ENCODE peak calls at places on chromosomes 7 and 10, in eight cellular contexts. One of them, this sample, is unnamed.

GRCh38 chr7:111789880-111790279 is 227.6 kb upstream of the IMMP2L start:
- DNase-seq in ascending aorta: no peak
- DNase-seq in psoas muscle: no peak
- DNase-seq in astrocyte of the spinal cord: peak; percentile 15
- DNase-seq in bronchial epithelial cell: no peak
- DNase-seq in adrenal gland: no peak
- DNase-seq in CD8-positive, alpha-beta T cell: no peak
- DNase-seq in lower leg skin: no peak
- DNase-seq in this sample: no peak

GRCh38 chr7:81029523-81029922 is 110.7 kb upstream of the SEMA3C start:
- DNase-seq in astrocyte of the spinal cord: no peak
- DNase-seq in CD8-positive, alpha-beta T cell: no peak
- DNase-seq in adrenal gland: no peak
- DNase-seq in bronchial epithelial cell: no peak
- DNase-seq in lower leg skin: no peak
- DNase-seq in ascending aorta: no peak
- DNase-seq in psoas muscle: no peak
- DNase-seq in this sample: no peak

GRCh38 chr10:108323274-108323798 is 1158.8 kb upstream of the SORCS1 start:
- DNase-seq in ascending aorta: no peak
- DNase-seq in bronchial epithelial cell: peak; percentile 17
- DNase-seq in astrocyte of the spinal cord: no peak
- DNase-seq in CD8-positive, alpha-beta T cell: no peak
- DNase-seq in psoas muscle: no peak
- DNase-seq in adrenal gland: no peak
- DNase-seq in lower leg skin: no peak
- DNase-seq in this sample: no peak

GRCh38 chr10:1514641-1515040 is 222.7 kb downstream of the ADARB2 start:
- DNase-seq in CD8-positive, alpha-beta T cell: no peak
- DNase-seq in astrocyte of the spinal cord: no peak
- DNase-seq in ascending aorta: no peak
- DNase-seq in psoas muscle: no peak
- DNase-seq in bronchial epithelial cell: no peak
- DNase-seq in lower leg skin: no peak
- DNase-seq in adrenal gland: no peak
- DNase-seq in this sample: no peak

GRCh38 chr7:54560726-54561125 is 18.6 kb downstream of the VSTM2A start:
- DNase-seq in psoas muscle: no peak
- DNase-seq in CD8-positive, alpha-beta T cell: no peak
- DNase-seq in astrocyte of the spinal cord: no peak
- DNase-seq in ascending aorta: no peak
- DNase-seq in adrenal gland: no peak
- DNase-seq in lower leg skin: no peak
- DNase-seq in bronchial epithelial cell: peak; percentile 55
- DNase-seq in this sample: no peak

GRCh38 chr7:31056775-31057346 is 4.8 kb downstream of the ADCYAP1R1 start:
- DNase-seq in bronchial epithelial cell: no peak
- DNase-seq in CD8-positive, alpha-beta T cell: no peak
- DNase-seq in ascending aorta: no peak
- DNase-seq in adrenal gland: peak; percentile 74
- DNase-seq in astrocyte of the spinal cord: no peak
- DNase-seq in psoas muscle: no peak
- DNase-seq in lower leg skin: no peak
- DNase-seq in this sample: no peak

GRCh38 chr10:30587522-30588031 is 42.0 kb downstream of the LYZL2 start:
- DNase-seq in bronchial epithelial cell: no peak
- DNase-seq in CD8-positive, alpha-beta T cell: no peak
- DNase-seq in ascending aorta: peak; percentile 71
- DNase-seq in lower leg skin: peak; percentile 27
- DNase-seq in adrenal gland: peak; percentile 62
- DNase-seq in psoas muscle: peak; percentile 26
- DNase-seq in astrocyte of the spinal cord: no peak
- DNase-seq in this sample: no peak

GRCh38 chr7:134533288-134533771 is 6.0 kb downstream of the AKR1B10 start:
- DNase-seq in bronchial epithelial cell: peak; percentile 55
- DNase-seq in ascending aorta: no peak
- DNase-seq in CD8-positive, alpha-beta T cell: no peak
- DNase-seq in adrenal gland: no peak
- DNase-seq in psoas muscle: no peak
- DNase-seq in lower leg skin: no peak
- DNase-seq in astrocyte of the spinal cord: no peak
- DNase-seq in this sample: no peak

GRCh38 chr7:120064565-120064964 is 208.4 kb upstream of the KCND2 start:
- DNase-seq in astrocyte of the spinal cord: peak; percentile 13
- DNase-seq in bronchial epithelial cell: peak; percentile 45
- DNase-seq in adrenal gland: no peak
- DNase-seq in ascending aorta: no peak
- DNase-seq in psoas muscle: no peak
- DNase-seq in CD8-positive, alpha-beta T cell: no peak
- DNase-seq in lower leg skin: no peak
- DNase-seq in this sample: no peak

DNA sequence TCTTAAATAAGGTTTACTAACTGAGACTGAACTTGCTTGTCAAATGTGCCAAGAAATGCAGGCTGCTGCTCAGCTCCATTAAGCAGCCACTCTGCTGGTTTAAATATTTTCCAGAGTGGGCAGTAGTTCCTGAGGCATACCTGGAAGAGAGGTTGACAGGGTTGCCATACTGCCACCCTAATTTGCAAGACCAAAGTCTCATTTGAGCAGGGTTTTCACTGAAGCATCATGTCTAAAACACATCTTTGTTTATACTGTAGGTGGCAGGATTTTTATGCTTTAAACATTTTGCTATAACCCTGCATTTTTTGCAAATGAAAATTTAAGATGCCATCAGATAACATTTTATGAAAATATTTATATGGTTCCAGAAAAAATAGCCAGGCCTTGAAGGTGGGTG is 618.0 kb upstream of the LRRTM3 start:
- DNase-seq in bronchial epithelial cell: peak; percentile 8
- DNase-seq in CD8-positive, alpha-beta T cell: no peak
- DNase-seq in astrocyte of the spinal cord: peak; percentile 1
- DNase-seq in adrenal gland: no peak
- DNase-seq in lower leg skin: no peak
- DNase-seq in ascending aorta: no peak
- DNase-seq in psoas muscle: no peak
- DNase-seq in this sample: no peak
- TF ChIP-seq CTCF in bronchial epithelial cell: no peak
- TF ChIP-seq CTCF in CD8-positive, alpha-beta T cell: no peak
- TF ChIP-seq CTCF in astrocyte of the spinal cord: no peak
- TF ChIP-seq CTCF in adrenal gland: no peak
- TF ChIP-seq CTCF in lower leg skin: no peak
- TF ChIP-seq CTCF in ascending aorta: no peak
- TF ChIP-seq CTCF in psoas muscle: no peak
- TF ChIP-seq CTCF in this sample: no peak

DNA sequence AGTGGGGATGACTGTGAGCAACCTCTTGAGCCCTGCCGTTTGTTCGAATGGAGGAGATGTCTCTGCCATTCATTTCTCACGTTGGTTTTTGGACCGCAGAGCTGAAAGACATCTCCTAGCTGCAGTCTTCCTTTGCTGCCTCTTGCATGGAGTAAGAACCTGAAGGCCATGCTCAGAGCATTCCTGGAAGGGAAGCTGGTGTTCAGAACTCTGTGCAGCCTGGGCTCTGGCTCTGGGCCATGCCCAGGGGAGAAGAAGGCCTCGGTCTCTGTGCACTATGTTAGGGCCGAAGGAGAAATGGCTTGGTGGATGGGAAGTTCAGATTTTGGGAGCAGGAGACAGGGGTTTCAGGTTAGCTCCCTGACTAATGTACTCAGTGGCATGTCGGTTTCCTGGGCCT is 22.9 kb downstream of the SFTPD start:
- DNase-seq in lower leg skin: no peak
- DNase-seq in bronchial epithelial cell: no peak
- DNase-seq in adrenal gland: no peak
- DNase-seq in CD8-positive, alpha-beta T cell: no peak
- DNase-seq in ascending aorta: no peak
- DNase-seq in psoas muscle: no peak
- DNase-seq in astrocyte of the spinal cord: no peak
- DNase-seq in this sample: no peak
- TF ChIP-seq CTCF in lower leg skin: no peak
- TF ChIP-seq CTCF in bronchial epithelial cell: no peak
- TF ChIP-seq CTCF in adrenal gland: no peak
- TF ChIP-seq CTCF in CD8-positive, alpha-beta T cell: no peak
- TF ChIP-seq CTCF in ascending aorta: no peak
- TF ChIP-seq CTCF in psoas muscle: no peak
- TF ChIP-seq CTCF in astrocyte of the spinal cord: no peak
- TF ChIP-seq CTCF in this sample: no peak

GRCh38 chr7:124857672-124858235 is 71.9 kb downstream of the POT1 start:
- DNase-seq in adrenal gland: no peak
- DNase-seq in CD8-positive, alpha-beta T cell: no peak
- DNase-seq in psoas muscle: no peak
- DNase-seq in lower leg skin: no peak
- DNase-seq in ascending aorta: no peak
- DNase-seq in bronchial epithelial cell: no peak
- DNase-seq in astrocyte of the spinal cord: no peak
- DNase-seq in this sample: no peak

GRCh38 chr7:124856299-124856888 is 73.2 kb downstream of the POT1 start:
- DNase-seq in lower leg skin: no peak
- DNase-seq in CD8-positive, alpha-beta T cell: no peak
- DNase-seq in astrocyte of the spinal cord: peak; percentile 59
- DNase-seq in bronchial epithelial cell: peak; percentile 68
- DNase-seq in adrenal gland: no peak
- DNase-seq in ascending aorta: no peak
- DNase-seq in psoas muscle: no peak
- DNase-seq in this sample: no peak
- TF ChIP-seq CTCF in lower leg skin: no peak
- TF ChIP-seq CTCF in CD8-positive, alpha-beta T cell: peak; percentile 76
- TF ChIP-seq CTCF in astrocyte of the spinal cord: peak; percentile 58
- TF ChIP-seq CTCF in bronchial epithelial cell: peak; percentile 35
- TF ChIP-seq CTCF in adrenal gland: peak; percentile 57
- TF ChIP-seq CTCF in ascending aorta: no peak
- TF ChIP-seq CTCF in psoas muscle: peak; percentile 59
- TF ChIP-seq CTCF in this sample: no peak

GRCh38 chr7:157434231-157434630 is 97.4 kb downstream of the DNAJB6 start:
- DNase-seq in bronchial epithelial cell: no peak
- DNase-seq in adrenal gland: no peak
- DNase-seq in ascending aorta: no peak
- DNase-seq in astrocyte of the spinal cord: no peak
- DNase-seq in lower leg skin: no peak
- DNase-seq in psoas muscle: no peak
- DNase-seq in CD8-positive, alpha-beta T cell: no peak
- DNase-seq in this sample: no peak
- TF ChIP-seq CTCF in bronchial epithelial cell: no peak
- TF ChIP-seq CTCF in adrenal gland: no peak
- TF ChIP-seq CTCF in ascending aorta: no peak
- TF ChIP-seq CTCF in astrocyte of the spinal cord: no peak
- TF ChIP-seq CTCF in lower leg skin: no peak
- TF ChIP-seq CTCF in psoas muscle: no peak
- TF ChIP-seq CTCF in CD8-positive, alpha-beta T cell: no peak
- TF ChIP-seq CTCF in this sample: no peak

DNA sequence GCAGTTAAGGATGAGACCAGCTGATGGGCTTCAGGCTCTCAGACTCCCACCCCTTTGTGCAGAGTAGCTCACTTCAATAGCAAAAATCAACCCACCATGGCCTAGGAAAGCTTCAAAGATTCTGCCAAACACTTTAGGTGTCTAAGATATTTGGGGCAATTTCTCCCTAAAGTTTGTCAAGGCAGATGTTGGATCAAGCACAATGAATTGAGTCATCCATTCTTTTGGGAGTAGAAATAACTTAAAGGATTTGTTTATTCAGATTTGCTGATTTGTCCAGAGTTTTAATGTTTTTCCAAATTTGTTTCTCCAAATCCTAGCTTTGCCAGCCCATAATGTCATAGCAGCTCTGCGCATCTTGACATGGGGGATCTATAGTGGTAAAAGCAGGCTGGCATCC is 855.1 kb downstream of the LRMDA start:
- DNase-seq in psoas muscle: no peak
- DNase-seq in lower leg skin: no peak
- DNase-seq in bronchial epithelial cell: no peak
- DNase-seq in adrenal gland: no peak
- DNase-seq in CD8-positive, alpha-beta T cell: no peak
- DNase-seq in ascending aorta: no peak
- DNase-seq in astrocyte of the spinal cord: no peak
- DNase-seq in this sample: no peak
- TF ChIP-seq CTCF in psoas muscle: no peak
- TF ChIP-seq CTCF in lower leg skin: no peak
- TF ChIP-seq CTCF in bronchial epithelial cell: no peak
- TF ChIP-seq CTCF in adrenal gland: no peak
- TF ChIP-seq CTCF in CD8-positive, alpha-beta T cell: no peak
- TF ChIP-seq CTCF in ascending aorta: no peak
- TF ChIP-seq CTCF in astrocyte of the spinal cord: no peak
- TF ChIP-seq CTCF in this sample: no peak

GRCh38 chr7:27188666-27189559 is 3.9 kb upstream of the HOXA11 start:
- DNase-seq in astrocyte of the spinal cord: no peak
- DNase-seq in ascending aorta: peak; percentile 70
- DNase-seq in adrenal gland: peak; percentile 53
- DNase-seq in bronchial epithelial cell: no peak
- DNase-seq in lower leg skin: no peak
- DNase-seq in psoas muscle: no peak
- DNase-seq in CD8-positive, alpha-beta T cell: no peak
- DNase-seq in this sample: peak; percentile 24
- TF ChIP-seq CTCF in astrocyte of the spinal cord: no peak
- TF ChIP-seq CTCF in ascending aorta: no peak
- TF ChIP-seq CTCF in adrenal gland: no peak
- TF ChIP-seq CTCF in bronchial epithelial cell: no peak
- TF ChIP-seq CTCF in lower leg skin: no peak
- TF ChIP-seq CTCF in psoas muscle: no peak
- TF ChIP-seq CTCF in CD8-positive, alpha-beta T cell: no peak
- TF ChIP-seq CTCF in this sample: no peak